ENCODE peak calls at places on chromosomes 3 and 15, in eight cellular contexts. L is HFF-Myc, I is esophagus muscularis mucosa, E is AG04450, F is heart right ventricle, B is right cardiac atrium, O is cardiac fibroblast, S is astrocyte of the spinal cord. D is an unnamed sample.

GRCh38 chr3:102089904-102090492 is 240.7 kb downstream of the NFKBIZ start:
- DNase-seq in E (peak), S (peak), B (no peak), L (peak), I (no peak), F (no peak), O (peak), D (peak)

GRCh38 chr3:14869877-14870563 is 51.3 kb downstream of the FGD5 start:
- DNase-seq in B (no peak), L (no peak), O (no peak), I (no peak), F (no peak), S (no peak), E (no peak), D (no peak)

GRCh38 chr15:43776101-43776717 is 557 bp downstream of the ELL3 start:
- DNase-seq in B (peak), S (no peak), F (no peak), E (no peak), I (no peak), L (no peak), O (no peak), D (no peak)

GRCh38 chr3:11556851-11557644 is 86.7 kb downstream of the VGLL4 start:
- DNase-seq in S (peak), E (peak), F (peak), B (peak), I (no peak), O (peak), L (no peak), D (no peak)

GRCh38 chr15:38682861-38683260 is 118.2 kb upstream of the RASGRP1 start:
- DNase-seq in B (no peak), I (no peak), L (no peak), S (no peak), F (no peak), O (no peak), E (no peak), D (no peak)

GRCh38 chr15:87971076-87971475 is 285.5 kb downstream of the NTRK3 start:
- DNase-seq in E (no peak), I (no peak), L (no peak), B (no peak), S (no peak), O (no peak), F (no peak), D (no peak)

GRCh38 chr3:146156801-146157310 is 4.1 kb downstream of the PLOD2 start:
- DNase-seq in B (no peak), O (no peak), L (no peak), F (no peak), I (no peak), S (no peak), E (no peak), D (no peak)

GRCh38 chr3:60906283-60906682 is 345.0 kb downstream of the FHIT start:
- DNase-seq in F (no peak), B (no peak), O (no peak), I (no peak), S (no peak), L (no peak), E (no peak), D (no peak)

GRCh38 chr3:63303238-63303637 is 25.1 kb downstream of the SYNPR start:
- DNase-seq in I (no peak), F (no peak), E (no peak), S (no peak), L (no peak), B (no peak), O (no peak), D (no peak)

GRCh38 chr15:84684092-84684491 is 26.1 kb upstream of the NMB start:
- DNase-seq in B (no peak), E (no peak), O (peak), L (no peak), S (peak), I (no peak), F (no peak), D (no peak)

GRCh38 chr3:299590-300301 is 103.2 kb downstream of the CHL1 start:
- DNase-seq in O (no peak), I (no peak), S (no peak), F (no peak), B (no peak), E (no peak), L (no peak), D (no peak)

GRCh38 chr3:180680097-180680430 is 775 bp upstream of the CCDC39 start:
- DNase-seq in S (peak), F (no peak), L (peak), O (peak), B (no peak), E (no peak), I (no peak), D (no peak)

GRCh38 chr15:36608166-36608565 is 28.7 kb downstream of the CDIN1 start:
- DNase-seq in F (no peak), O (no peak), I (no peak), B (no peak), E (no peak), S (peak), L (no peak), D (no peak)

GRCh38 chr3:100535610-100535943 is 43.2 kb downstream of the TMEM45A start:
- DNase-seq in F (no peak), L (no peak), I (no peak), S (no peak), E (no peak), O (peak), B (no peak), D (no peak)

GRCh38 chr3:177426151-177426904 is 229.0 kb upstream of the TBL1XR1 start:
- DNase-seq in O (peak), F (no peak), E (no peak), L (no peak), I (no peak), S (no peak), B (no peak), D (peak)

GRCh38 chr3:13272831-13273603 is 147.1 kb downstream of the NUP210 start:
- DNase-seq in I (no peak), E (no peak), F (no peak), B (no peak), S (no peak), O (no peak), L (no peak), D (no peak)

GRCh38 chr15:38414351-38414750 is 39.6 kb upstream of the FAM98B start:
- DNase-seq in L (peak), O (peak), S (peak), F (peak), I (no peak), B (peak), E (peak), D (peak)

GRCh38 chr3:8505621-8506020 is 4.0 kb downstream of the LMCD1 start:
- DNase-seq in O (no peak), B (peak), F (no peak), E (no peak), I (no peak), S (no peak), L (no peak), D (no peak)

GRCh38 chr3:124007186-124007585 is 15.3 kb upstream of the ROPN1 start:
- DNase-seq in O (no peak), I (no peak), S (no peak), L (no peak), F (no peak), E (no peak), B (no peak), D (no peak)

GRCh38 chr3:117356296-117356695 is 646.7 kb downstream of the TUSC7 start:
- DNase-seq in S (no peak), O (no peak), E (no peak), L (no peak), F (no peak), B (no peak), I (no peak), D (no peak)

GRCh38 chr3:183252973-183253363 is at the start of gene B3GNT5:
- DNase-seq in I (no peak), B (peak), E (no peak), L (no peak), O (peak), S (peak), F (peak), D (no peak)

GRCh38 chr3:183253364-183253960 is 409 bp downstream of the B3GNT5 start:
- DNase-seq in B (peak), I (no peak), E (peak), S (peak), F (peak), O (peak), L (no peak), D (no peak)

GRCh38 chr3:183254816-183255730 is 2.0 kb downstream of the B3GNT5 start:
- DNase-seq in I (no peak), L (no peak), B (no peak), F (no peak), O (peak), E (no peak), S (peak), D (no peak)

GRCh38 chr3:183253961-183254815 is 1.1 kb downstream of the B3GNT5 start:
- DNase-seq in L (no peak), I (no peak), E (no peak), F (peak), S (peak), B (peak), O (no peak), D (no peak)

DNA sequence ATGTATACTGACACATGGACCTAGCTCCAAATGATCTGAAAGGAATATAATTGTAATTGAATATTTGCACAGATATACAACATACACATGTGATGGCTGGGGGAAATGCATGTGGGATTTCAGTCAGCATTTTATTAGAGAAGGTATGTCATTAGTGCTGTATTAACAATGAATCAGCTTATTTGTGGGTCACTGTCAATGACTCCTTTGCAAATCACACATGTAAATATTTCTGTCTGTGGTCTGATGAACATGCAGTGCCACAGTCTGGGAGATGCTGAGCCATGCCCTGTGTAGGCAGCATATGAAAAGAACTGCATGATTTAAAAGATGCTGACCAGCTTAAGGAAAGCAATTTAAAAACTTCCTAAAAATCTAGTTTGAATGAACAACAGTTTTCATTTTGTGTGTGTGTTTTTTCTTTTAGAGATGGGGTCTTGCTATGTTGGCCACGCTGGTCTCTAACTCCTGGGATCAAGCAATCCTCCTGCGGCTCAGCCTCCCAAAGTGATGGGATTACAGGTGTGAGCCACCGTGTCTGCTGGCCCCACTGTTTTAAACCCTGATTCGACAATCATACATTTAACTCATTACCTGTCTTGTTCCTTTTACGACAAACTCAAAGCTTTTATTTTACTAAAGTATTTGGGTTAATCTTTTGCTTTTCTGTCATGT is 808 bp upstream of the B3GNT5 start:
- DNase-seq in O (no peak), I (no peak), E (no peak), B (no peak), L (no peak), S (no peak), F (no peak), D (no peak)
- H3K4me3 ChIP-seq in O (no peak), I (no peak), E (no peak), B (no peak), L (no peak), S (peak), F (peak), D (no peak)

GRCh38 chr15:66928784-66929183 is 136.6 kb upstream of the SMAD3 start:
- DNase-seq in B (no peak), E (no peak), S (no peak), I (no peak), O (no peak), F (no peak), L (no peak), D (no peak)
- H3K4me3 ChIP-seq in B (no peak), E (no peak), S (no peak), I (no peak), O (no peak), F (no peak), L (no peak), D (no peak)

GRCh38 chr15:68114840-68115239 is 60.7 kb downstream of the PIAS1 start:
- DNase-seq in F (no peak), I (no peak), L (no peak), S (no peak), O (peak), E (no peak), B (no peak), D (no peak)
- H3K4me3 ChIP-seq in F (peak), I (peak), L (no peak), S (no peak), O (peak), E (peak), B (peak), D (no peak)

GRCh38 chr3:147244397-147244796 is 161.9 kb downstream of the ZIC4 start:
- DNase-seq in O (no peak), F (no peak), E (no peak), L (no peak), B (no peak), I (no peak), S (no peak), D (no peak)
- H3K4me3 ChIP-seq in O (no peak), F (no peak), E (no peak), L (no peak), B (no peak), I (no peak), S (no peak), D (no peak)

GRCh38 chr3:169241928-169242751 is 421.4 kb downstream of the MECOM start:
- DNase-seq in F (peak), E (no peak), L (no peak), S (peak), I (no peak), B (peak), O (peak), D (no peak)
- H3K4me3 ChIP-seq in F (peak), E (peak), L (no peak), S (peak), I (peak), B (peak), O (peak), D (peak)

DNA sequence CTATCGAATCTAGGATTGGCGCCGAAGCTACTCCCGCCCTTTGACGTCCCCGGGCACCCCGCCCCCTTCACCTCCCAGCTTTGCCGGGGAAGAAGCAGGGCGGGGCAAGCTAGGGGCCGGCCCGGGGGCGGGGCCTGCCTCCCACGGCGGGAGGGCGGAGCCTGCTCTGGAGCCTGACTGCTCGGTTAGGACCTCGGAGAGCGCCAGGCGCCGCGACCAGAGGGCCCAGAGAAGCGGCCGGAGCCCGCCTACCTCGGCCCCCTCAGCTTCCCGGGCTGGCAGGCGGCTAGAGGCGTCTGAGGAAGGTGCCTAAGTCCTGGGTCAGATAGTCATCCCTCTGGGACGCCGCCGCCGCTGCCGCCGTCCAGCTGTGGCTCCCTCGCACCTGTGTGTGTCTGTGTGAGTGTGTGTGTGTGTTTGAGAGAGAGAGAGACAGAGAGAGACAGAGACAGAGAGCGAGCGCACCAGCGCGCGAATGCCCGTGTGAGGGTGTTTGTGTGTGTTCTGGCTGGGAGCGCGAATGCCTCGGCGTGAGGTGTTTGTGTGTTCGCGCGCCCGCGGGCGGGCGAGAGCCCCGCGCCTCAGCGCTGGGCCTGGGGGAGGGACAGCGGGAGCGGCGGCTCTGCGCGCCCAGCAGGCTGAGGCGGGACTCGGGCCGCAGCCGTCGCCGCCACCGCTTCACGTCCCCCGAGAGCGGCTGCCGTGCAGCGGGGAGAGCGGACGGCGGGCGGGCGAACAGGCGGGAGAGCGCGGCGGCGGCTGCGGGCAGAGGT is at the start of gene STXBP5L:
- DNase-seq in E (no peak), O (peak), F (peak), S (peak), L (peak), I (no peak), B (peak), D (no peak)
- H3K4me3 ChIP-seq in E (peak), O (peak), F (peak), S (peak), L (peak), I (peak), B (peak), D (peak)

GRCh38 chr3:132034486-132035464 is at the start of gene CPNE4:
- DNase-seq in L (peak), O (peak), S (peak), I (no peak), F (peak), B (peak), E (peak), D (no peak)

GRCh38 chr3:132033471-132033870 is 1.3 kb downstream of the CPNE4 start:
- DNase-seq in L (no peak), I (no peak), B (no peak), F (no peak), E (no peak), O (no peak), S (no peak), D (no peak)

GRCh38 chr3:132034097-132034485 is 723 bp downstream of the CPNE4 start:
- DNase-seq in B (no peak), I (no peak), S (no peak), F (no peak), L (no peak), E (no peak), O (no peak), D (no peak)

GRCh38 chr3:132032959-132033358 is 1.9 kb downstream of the CPNE4 start:
- DNase-seq in F (no peak), B (no peak), E (no peak), S (no peak), O (no peak), I (no peak), L (no peak), D (no peak)

DNA sequence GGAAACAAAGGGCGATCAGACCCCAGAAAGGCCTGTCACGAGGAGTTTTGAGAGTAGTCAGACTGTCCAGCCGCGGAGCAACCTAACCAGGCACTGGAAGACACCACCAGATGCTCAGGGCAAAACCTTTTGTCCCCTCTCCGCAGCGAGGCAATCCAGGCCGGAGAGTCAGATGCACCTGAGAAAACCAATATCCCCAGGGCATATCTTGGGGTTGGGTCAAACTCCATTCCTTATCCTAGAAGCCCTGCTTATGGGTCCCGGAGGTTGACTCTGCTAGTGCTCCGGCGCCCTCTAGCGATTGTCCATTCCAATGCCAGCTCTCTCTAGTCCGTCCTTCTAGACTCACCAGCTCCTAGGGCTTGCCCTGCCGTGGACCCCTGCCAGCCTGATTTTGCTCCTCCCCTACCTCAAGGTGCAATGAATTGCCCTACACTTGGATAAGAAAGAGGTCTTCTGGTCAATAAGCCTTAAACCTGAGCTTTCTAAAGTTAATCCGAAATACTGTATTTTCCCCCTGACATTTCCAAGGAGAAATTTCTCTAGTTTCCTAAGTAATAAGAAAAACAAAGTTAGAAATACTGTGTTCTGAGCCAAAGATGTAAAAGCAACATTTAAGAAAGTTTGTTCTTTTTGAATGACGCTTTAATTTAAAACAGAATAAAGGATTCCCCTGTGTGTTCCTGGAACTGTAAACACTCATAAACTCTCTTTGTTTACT is 5.5 kb downstream of the CPNE4 start:
- DNase-seq in L (peak), O (peak), B (peak), S (peak), I (no peak), F (peak), E (peak), D (no peak)
- H3K4me3 ChIP-seq in L (no peak), O (no peak), B (no peak), S (no peak), I (no peak), F (no peak), E (no peak), D (no peak)

GRCh38 chr3:150759947-150760346 is 3.0 kb downstream of the SIAH2 start:
- DNase-seq in O (no peak), E (no peak), L (no peak), F (no peak), I (no peak), B (no peak), S (no peak), D (no peak)

GRCh38 chr3:150757768-150758167 is 5.2 kb downstream of the SIAH2 start:
- DNase-seq in I (no peak), E (no peak), F (no peak), O (no peak), S (no peak), L (no peak), B (no peak), D (no peak)

GRCh38 chr3:150757364-150757763 is 5.6 kb downstream of the SIAH2 start:
- DNase-seq in B (no peak), I (no peak), S (no peak), E (no peak), L (no peak), O (no peak), F (no peak), D (no peak)

GRCh38 chr3:150760431-150761200 is 2.4 kb downstream of the SIAH2 start:
- DNase-seq in E (no peak), S (no peak), I (no peak), F (no peak), O (no peak), L (no peak), B (no peak), D (no peak)

GRCh38 chr3:150759319-150759718 is 3.6 kb downstream of the SIAH2 start:
- DNase-seq in B (no peak), L (no peak), O (peak), I (no peak), F (no peak), S (no peak), E (no peak), D (no peak)
- H3K4me3 ChIP-seq in B (no peak), L (peak), O (no peak), I (no peak), F (no peak), S (no peak), E (no peak), D (no peak)

D was measured in AG09309.